ENCODE peak calls at places on chromosomes 13 and 19, in ten cellular contexts. R is stimulated activated CD8-positive, alpha-beta memory T cell treated with anti-CD3 and anti-CD28 coated beads, Interleukin-7, amount 100 ng/mL, for 1 hour; V is fibroblast of lung; A is iris pigment epithelial cell; W is activated T-cell treated with anti-CD3 and anti-CD28 coated beads, Interleukin-2, amount 50 U/mL, for 72 hours; P is T-helper 2 cell; F is RWPE1; T is Right ventricle myocardium superior; Y is T-cell; E is lung microvascular endothelial cell. Z is an unnamed sample.
A peak's percentile ranks its signal among the peaks of the same experiment; 100 is the strongest.

GRCh38 chr19:40252395-40252794 is 25.9 kb upstream of the CCNP start:
- DNase-seq in R (no peak), E (no peak), F (no peak), T (peak; percentile 8), V (no peak), A (peak; percentile 5), P (no peak), Y (no peak), W (no peak), Z (no peak)

GRCh38 chr19:47853003-47853402 is 6.0 kb upstream of the TPRX2 start:
- DNase-seq in T (no peak), E (no peak), F (no peak), V (no peak), P (no peak), R (no peak), W (no peak), Y (no peak), A (no peak), Z (no peak)

GRCh38 chr13:112943309-112944125 is 25.5 kb upstream of the MCF2L start:
- DNase-seq in A (peak; percentile 17), F (peak; percentile 9), T (peak; percentile 77), Y (no peak), P (no peak), V (peak; percentile 11), E (no peak), R (no peak), W (peak; percentile 37), Z (peak; percentile 6)

GRCh38 chr13:113216165-113217056 is 7.0 kb downstream of the CUL4A start:
- DNase-seq in E (no peak), W (no peak), F (peak; percentile 65), V (peak; percentile 70), P (no peak), R (no peak), Y (no peak), T (no peak), A (peak; percentile 80), Z (no peak)

GRCh38 chr19:7159105-7159933 is 89.8 kb downstream of the ZNF557 start:
- DNase-seq in E (no peak), A (no peak), Y (no peak), V (peak; percentile 95), F (no peak), T (peak; percentile 81), R (no peak), W (no peak), P (no peak), Z (no peak)

GRCh38 chr13:43988302-43988701 is 108.6 kb downstream of the LACC1 start:
- DNase-seq in T (no peak), Y (no peak), V (no peak), R (no peak), P (no peak), E (no peak), F (no peak), W (no peak), A (peak; percentile 21), Z (no peak)

GRCh38 chr13:111111376-111111937 is 3.7 kb upstream of the ARHGEF7 start:
- DNase-seq in V (no peak), Y (no peak), R (no peak), T (no peak), A (no peak), E (no peak), P (no peak), F (no peak), W (no peak), Z (no peak)

GRCh38 chr13:109155301-109155761 is 525.9 kb downstream of the MYO16 start:
- DNase-seq in E (no peak), F (peak; percentile 74), P (no peak), V (peak; percentile 93), R (no peak), W (no peak), Y (no peak), T (no peak), A (peak; percentile 90), Z (no peak)

GRCh38 chr13:85659493-85659892 is 139.7 kb downstream of the SLITRK6 start:
- DNase-seq in V (peak; percentile 66), W (no peak), A (peak; percentile 22), P (no peak), F (peak; percentile 14), Y (no peak), T (no peak), E (no peak), R (no peak), Z (no peak)

GRCh38 chr13:112103971-112104872 is 37.3 kb downstream of the SOX1 start:
- DNase-seq in R (no peak), V (no peak), Y (no peak), W (no peak), P (no peak), F (no peak), T (no peak), A (no peak), E (no peak), Z (no peak)

GRCh38 chr19:1935484-1936208 is 5.3 kb upstream of the CSNK1G2 start:
- DNase-seq in T (no peak), F (no peak), Y (no peak), P (no peak), A (peak; percentile 51), V (peak; percentile 65), W (peak; percentile 19), E (peak; percentile 76), R (no peak), Z (no peak)

GRCh38 chr19:47819841-47820244 is 1.9 kb upstream of the CRX start:
- DNase-seq in R (no peak), F (no peak), A (no peak), V (no peak), W (no peak), Y (no peak), T (no peak), E (no peak), P (no peak), Z (no peak)

GRCh38 chr13:111267205-111267604 is 53.2 kb upstream of the TEX29 start:
- DNase-seq in T (no peak), A (no peak), E (no peak), W (no peak), F (no peak), P (no peak), V (no peak), R (no peak), Y (no peak), Z (no peak)